ENCODE peak calls at places on chromosomes 6 and 20, in four cellular contexts. U, E, J and Y are unnamed samples.

GRCh38 chr6:72616406-72617015 is 5.4 kb upstream of the KCNQ5 start:
- DNase-seq in E (no peak), U (peak), J (no peak), Y (peak)

GRCh38 chr6:117615981-117616961 is 14.0 kb upstream of the GOPC start:
- DNase-seq in E (no peak), U (no peak), J (peak), Y (no peak)

GRCh38 chr6:2971420-2972218 is at the start of gene SERPINB6:
- DNase-seq in J (peak), E (peak), U (peak), Y (peak)

GRCh38 chr6:154370545-154370944 is 13.9 kb upstream of the IPCEF1 start:
- DNase-seq in E (peak), U (peak), J (no peak), Y (peak)

GRCh38 chr6:16212276-16212675 is 26.1 kb upstream of the GMPR start:
- DNase-seq in E (no peak), J (no peak), U (no peak), Y (no peak)

GRCh38 chr6:22436134-22436533 is 133.2 kb upstream of the HDGFL1 start:
- DNase-seq in E (no peak), U (no peak), J (no peak), Y (no peak)

GRCh38 chr6:31400467-31401289 is 2.7 kb upstream of the MICA start:
- DNase-seq in J (peak), E (peak), U (no peak), Y (no peak)

GRCh38 chr6:53565886-53566285 is 21.0 kb upstream of the GCLC start:
- DNase-seq in E (no peak), J (no peak), U (no peak), Y (no peak)

GRCh38 chr6:39079197-39079596 is 30.6 kb downstream of the GLP1R start:
- DNase-seq in J (no peak), U (no peak), E (no peak), Y (no peak)

GRCh38 chr6:48032156-48032555 is 78.8 kb downstream of the PTCHD4 start:
- DNase-seq in E (no peak), J (no peak), U (no peak), Y (no peak)

GRCh38 chr6:11606287-11606686 is 68.7 kb downstream of the TMEM170B start:
- DNase-seq in E (no peak), U (no peak), J (no peak), Y (no peak)

GRCh38 chr6:144264270-144265060 is 20.7 kb upstream of the UTRN start:
- DNase-seq in E (no peak), J (no peak), U (no peak), Y (no peak)

GRCh38 chr6:26059901-26060300 is 27.3 kb upstream of the HFE start:
- DNase-seq in E (no peak), U (no peak), J (no peak), Y (no peak)

GRCh38 chr6:150755042-150755441 is 110.5 kb upstream of the MTHFD1L start:
- DNase-seq in E (no peak), J (no peak), U (no peak), Y (no peak)

GRCh38 chr6:97064578-97064977 is 140.1 kb downstream of the KLHL32 start:
- DNase-seq in U (no peak), J (no peak), E (no peak), Y (no peak)

GRCh38 chr6:152720964-152721363 is 23.3 kb downstream of the MYCT1 start:
- DNase-seq in U (no peak), J (no peak), E (no peak), Y (no peak)

GRCh38 chr20:3613821-3614440 is 49.3 kb downstream of the GFRA4 start:
- DNase-seq in U (no peak), E (no peak), J (no peak), Y (no peak)

GRCh38 chr6:167441653-167442644 is 117.1 kb downstream of the TTLL2 start:
- DNase-seq in J (no peak), E (peak), U (no peak), Y (no peak)

GRCh38 chr6:43962458-43962857 is 164.8 kb downstream of the MRPL14 start:
- DNase-seq in U (no peak), J (no peak), E (no peak), Y (no peak)

GRCh38 chr20:48739395-48740268 is 88.2 kb downstream of the PREX1 start:
- DNase-seq in E (no peak), U (no peak), J (no peak), Y (no peak)

GRCh38 chr6:27332692-27333641 is 20.9 kb upstream of the POM121L2 start:
- DNase-seq in J (peak), E (peak), U (peak), Y (peak)